ENCODE peak calls at places on chromosomes 12 and 14, in four cellular contexts. R, A, L and Y are unnamed samples.

GRCh38 chr12:89461190-89461589 is 63.4 kb downstream of the GALNT4 start:
- DNase-seq in L (no peak), R (no peak), A (no peak), Y (no peak)

GRCh38 chr14:103890836-103891666 is 37.2 kb upstream of the TDRD9 start:
- DNase-seq in L (no peak), A (no peak), R (no peak), Y (no peak)

GRCh38 chr14:75372260-75372659 is 55.6 kb upstream of the JDP2 start:
- DNase-seq in A (no peak), L (no peak), R (peak), Y (no peak)

GRCh38 chr12:57740656-57741412 is 2.3 kb upstream of the AGAP2 start:
- DNase-seq in A (peak), L (peak), R (peak), Y (no peak)

GRCh38 chr14:55267816-55268215 is 3.4 kb upstream of the FBXO34 start:
- DNase-seq in L (no peak), A (no peak), R (no peak), Y (no peak)

GRCh38 chr12:120468846-120469449 is 600 bp downstream of the SRSF9 start:
- DNase-seq in R (peak), L (peak), A (peak), Y (peak)

GRCh38 chr12:73547421-73547820 is 990.2 kb upstream of the ATXN7L3B start:
- DNase-seq in A (no peak), R (no peak), L (no peak), Y (no peak)

GRCh38 chr14:93538411-93538810 is 107.7 kb downstream of the UNC79 start:
- DNase-seq in R (no peak), L (no peak), A (no peak), Y (peak)

GRCh38 chr12:93449277-93449676 is 7.5 kb upstream of the UBE2N start:
- DNase-seq in A (no peak), L (no peak), R (no peak), Y (no peak)